ENCODE peak calls at places on chromosomes 16 and 17, in five cellular contexts. C is nephron progenitor cell, X is pancreas, Y is H9, E is brain microvascular endothelial cell. D is an unnamed sample.
A peak's percentile ranks its signal among the peaks of the same experiment; 100 is the strongest.

GRCh38 chr17:72515291-72516065 is 394.7 kb downstream of the SOX9 start:
- DNase-seq in X (peak; percentile 42), C (no peak), Y (no peak), E (peak; percentile 46), D (no peak)

GRCh38 chr17:66541461-66542182 is 239.2 kb downstream of the PRKCA start:
- DNase-seq in C (no peak), X (no peak), E (peak; percentile 75), Y (no peak), D (no peak)

GRCh38 chr16:15807603-15808009 is 49.2 kb downstream of the MYH11 start:
- DNase-seq in X (no peak), C (no peak), E (peak; percentile 58), Y (peak; percentile 35), D (no peak)

GRCh38 chr17:45787656-45788055 is 3.5 kb downstream of the CRHR1 start:
- DNase-seq in X (no peak), C (no peak), Y (no peak), E (no peak), D (no peak)

GRCh38 chr16:56093055-56093454 is 98.2 kb upstream of the GNAO1 start:
- DNase-seq in C (no peak), Y (no peak), E (no peak), X (no peak), D (no peak)

GRCh38 chr16:78504391-78504945 is 405.0 kb downstream of the WWOX start:
- DNase-seq in C (no peak), X (no peak), Y (no peak), E (no peak), D (no peak)

GRCh38 chr17:77400445-77400870 is 259.7 kb downstream of the SEC14L1 start:
- DNase-seq in Y (peak; percentile 81), C (peak; percentile 54), X (no peak), E (peak; percentile 38), D (no peak)

GRCh38 chr17:27306276-27306820 is 12.4 kb downstream of the WSB1 start:
- DNase-seq in X (no peak), C (no peak), E (no peak), Y (no peak), D (no peak)

GRCh38 chr17:74957935-74958549 is 14.5 kb downstream of the HID1 start:
- DNase-seq in C (peak; percentile 97), Y (peak; percentile 93), E (peak; percentile 51), X (peak; percentile 75), D (no peak)

DNA sequence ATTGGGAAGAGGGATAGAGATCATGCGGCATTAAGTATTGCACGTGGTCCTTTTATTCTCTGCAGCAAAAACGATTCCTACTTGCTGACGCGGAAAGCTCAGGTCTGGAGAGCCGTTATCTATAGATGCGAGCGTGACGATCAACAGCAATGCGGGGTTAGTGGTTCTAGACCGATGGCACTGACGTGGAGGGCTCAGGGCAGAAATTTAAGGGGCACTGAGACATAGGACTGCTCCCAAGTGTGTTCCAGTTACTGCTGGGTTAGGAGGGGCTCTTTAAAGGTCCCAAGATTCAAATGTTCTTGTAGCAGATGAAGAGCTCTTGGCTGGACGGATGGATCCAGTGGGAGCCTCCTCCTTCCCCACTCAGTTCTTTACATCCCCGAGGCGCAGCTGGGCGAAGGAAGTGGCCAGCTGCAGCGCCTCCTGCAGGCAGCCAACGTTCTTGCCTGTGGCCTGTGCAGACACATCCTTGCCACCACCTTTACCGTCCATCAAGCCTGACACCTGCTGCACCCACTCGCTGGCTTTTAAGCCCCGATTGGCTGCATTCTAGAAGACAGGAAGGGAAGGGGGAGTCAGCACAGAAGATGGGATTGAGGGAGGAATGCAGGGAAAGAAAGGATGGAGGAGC is 732 bp upstream of the EXOSC6 start:
- DNase-seq in Y (peak; percentile 81), C (peak; percentile 41), E (no peak), X (no peak), D (no peak)
- TF ChIP-seq CTCF in Y (peak; percentile 82), C (peak; percentile 31), E (peak; percentile 60), X (no peak), D (peak; percentile 44)

DNA sequence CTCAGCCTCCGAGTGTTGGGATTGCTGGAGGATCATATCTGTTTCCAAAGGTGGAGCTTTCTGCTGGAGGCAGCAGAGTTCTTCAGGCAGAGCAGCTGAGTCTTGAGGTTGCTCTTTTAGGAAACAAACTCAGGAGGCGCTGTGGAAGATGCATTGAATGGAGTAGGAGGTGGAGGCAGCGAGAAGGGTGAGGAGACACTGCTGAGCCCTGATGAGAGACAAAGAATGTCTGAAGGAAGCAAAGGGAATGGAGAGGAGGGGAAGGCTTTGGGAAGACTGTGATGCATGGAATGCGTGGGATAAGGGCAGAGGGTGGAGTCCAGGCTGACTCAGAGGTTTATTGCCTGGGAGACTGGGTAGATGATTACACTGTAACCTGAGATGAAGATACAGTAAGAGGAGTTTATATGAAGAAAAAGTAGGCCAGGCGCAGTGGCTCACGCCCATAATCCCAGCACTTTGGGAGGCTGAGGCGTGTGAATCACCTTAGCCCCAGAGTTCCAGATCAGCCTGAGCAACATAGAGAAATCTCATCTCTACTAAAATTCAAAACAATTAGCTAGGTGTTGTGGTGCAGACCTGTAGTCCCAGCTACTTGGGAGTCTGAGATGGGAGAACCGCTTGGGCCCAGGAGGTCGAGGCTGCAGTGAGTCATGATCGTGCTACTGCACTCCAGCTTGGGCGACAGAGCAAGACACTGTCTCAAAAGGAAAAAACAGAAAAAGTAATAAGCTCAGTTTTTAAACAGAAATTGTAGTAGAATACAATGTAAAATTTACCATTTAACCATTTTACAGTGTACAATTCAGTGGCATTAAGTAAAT is 17.8 kb upstream of the TMEM219 start:
- DNase-seq in Y (peak; percentile 80), X (peak; percentile 67), E (peak; percentile 98), C (peak; percentile 28), D (peak; percentile 89)
- TF ChIP-seq CTCF in Y (peak; percentile 56), X (no peak), E (peak; percentile 70), C (no peak), D (peak; percentile 28)

GRCh38 chr17:65099475-65099874 is 37.7 kb upstream of the RGS9 start:
- DNase-seq in E (no peak), Y (no peak), X (no peak), C (no peak), D (no peak)

GRCh38 chr17:65102235-65102634 is 34.9 kb upstream of the RGS9 start:
- DNase-seq in Y (no peak), C (no peak), X (no peak), E (no peak), D (no peak)

GRCh38 chr17:65101371-65101770 is 35.8 kb upstream of the RGS9 start:
- DNase-seq in E (no peak), C (no peak), Y (no peak), X (no peak), D (no peak)

GRCh38 chr17:65100316-65101140 is 36.6 kb upstream of the RGS9 start:
- DNase-seq in X (peak; percentile 85), E (no peak), Y (peak; percentile 94), C (peak; percentile 91), D (no peak)

DNA sequence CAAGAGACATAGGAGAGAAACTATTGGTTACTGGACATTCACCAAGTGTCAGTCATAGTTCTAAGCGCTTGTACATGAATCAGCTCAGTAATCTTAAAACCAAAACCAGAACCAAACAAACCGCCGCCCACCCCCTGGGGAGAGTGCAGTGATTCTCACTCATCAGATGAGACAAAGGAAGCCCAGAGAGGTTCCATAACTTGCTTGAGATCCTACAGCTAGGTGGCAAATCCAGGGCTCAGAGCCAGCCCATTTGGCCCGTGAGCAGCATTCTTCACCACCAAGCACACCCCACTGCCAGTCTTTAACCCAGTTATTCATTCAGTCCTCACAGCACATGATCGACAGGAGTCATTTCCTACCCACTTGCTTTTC is 37.2 kb upstream of the RGS9 start:
- DNase-seq in C (no peak), E (peak; percentile 99), Y (peak; percentile 51), X (peak; percentile 42), D (no peak)
- TF ChIP-seq CTCF in C (no peak), E (peak; percentile 20), Y (no peak), X (no peak), D (no peak)

GRCh38 chr16:19114359-19115147 is 789 bp downstream of the ITPRIPL2 start:
- DNase-seq in C (no peak), X (peak; percentile 62), E (no peak), Y (peak; percentile 79), D (no peak)
- TF ChIP-seq CTCF in C (no peak), X (no peak), E (no peak), Y (no peak), D (no peak)

GRCh38 chr16:62213763-62214162 is 177.5 kb upstream of the CDH8 start:
- DNase-seq in Y (peak; percentile 81), E (no peak), C (no peak), X (no peak), D (no peak)
- TF ChIP-seq CTCF in Y (peak; percentile 91), E (no peak), C (no peak), X (no peak), D (no peak)

DNA sequence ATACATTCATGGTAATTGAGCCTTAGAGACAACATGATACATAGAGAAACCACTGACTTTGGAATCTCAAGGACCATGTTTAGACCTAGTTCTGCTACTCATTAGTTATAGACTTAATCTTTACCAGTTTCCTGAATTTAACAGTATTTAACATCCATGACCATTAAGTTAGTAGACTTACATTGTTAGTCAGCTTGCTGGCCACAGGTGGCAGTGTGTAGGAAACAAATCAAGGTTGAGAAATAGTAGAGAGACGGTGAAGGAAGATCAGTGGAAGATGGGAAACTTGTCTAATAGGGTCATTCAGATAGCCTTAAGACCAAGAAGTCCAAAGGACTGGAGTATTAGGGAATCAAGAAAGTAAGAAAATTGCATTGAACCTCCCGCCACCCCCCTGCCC is 31.0 kb downstream of the OMG start:
- DNase-seq in Y (no peak), C (no peak), X (no peak), E (no peak), D (no peak)
- TF ChIP-seq CTCF in Y (peak; percentile 61), C (peak; percentile 8), X (no peak), E (peak; percentile 48), D (peak; percentile 45)

D was measured in LNCaP clone FGC.